ENCODE peak calls at places on chromosomes 5 and 9, in ten cellular contexts. One of them, this sample, is unnamed.

GRCh38 chr5:16809816-16810502 is 126.1 kb downstream of the MYO10 start:
- DNase-seq in AG04449: peak; percentile 82
- DNase-seq in iPS DF 6.9: no peak
- DNase-seq in heart right ventricle: peak; percentile 32
- DNase-seq in NT2/D1: no peak
- DNase-seq in neural progenitor cell: peak; percentile 43
- DNase-seq in astrocyte of the cerebellum: peak; percentile 87
- DNase-seq in mucosa of descending colon: peak; percentile 28
- DNase-seq in brain microvascular endothelial cell: peak; percentile 71
- DNase-seq in effector memory CD4-positive, alpha-beta T cell: no peak
- DNase-seq in this sample: no peak

GRCh38 chr9:86987900-86988299 is 40.6 kb upstream of the GAS1 start:
- DNase-seq in AG04449: no peak
- DNase-seq in iPS DF 6.9: no peak
- DNase-seq in heart right ventricle: no peak
- DNase-seq in NT2/D1: no peak
- DNase-seq in neural progenitor cell: no peak
- DNase-seq in astrocyte of the cerebellum: no peak
- DNase-seq in mucosa of descending colon: no peak
- DNase-seq in brain microvascular endothelial cell: no peak
- DNase-seq in effector memory CD4-positive, alpha-beta T cell: no peak
- DNase-seq in this sample: no peak

GRCh38 chr5:84218546-84218945 is 166.1 kb downstream of the EDIL3 start:
- DNase-seq in AG04449: no peak
- DNase-seq in iPS DF 6.9: no peak
- DNase-seq in heart right ventricle: peak; percentile 13
- DNase-seq in NT2/D1: no peak
- DNase-seq in neural progenitor cell: no peak
- DNase-seq in astrocyte of the cerebellum: no peak
- DNase-seq in mucosa of descending colon: no peak
- DNase-seq in brain microvascular endothelial cell: peak; percentile 11
- DNase-seq in effector memory CD4-positive, alpha-beta T cell: no peak
- DNase-seq in this sample: no peak

GRCh38 chr9:126965077-126965476 is 50.5 kb downstream of the RALGPS1 start:
- DNase-seq in AG04449: no peak
- DNase-seq in iPS DF 6.9: no peak
- DNase-seq in heart right ventricle: no peak
- DNase-seq in NT2/D1: no peak
- DNase-seq in neural progenitor cell: no peak
- DNase-seq in astrocyte of the cerebellum: no peak
- DNase-seq in mucosa of descending colon: no peak
- DNase-seq in brain microvascular endothelial cell: no peak
- DNase-seq in effector memory CD4-positive, alpha-beta T cell: no peak
- DNase-seq in this sample: no peak

GRCh38 chr9:114409103-114409780 is 21.5 kb upstream of the AKNA start:
- DNase-seq in AG04449: no peak
- DNase-seq in iPS DF 6.9: no peak
- DNase-seq in heart right ventricle: no peak
- DNase-seq in NT2/D1: no peak
- DNase-seq in neural progenitor cell: no peak
- DNase-seq in astrocyte of the cerebellum: no peak
- DNase-seq in mucosa of descending colon: no peak
- DNase-seq in brain microvascular endothelial cell: peak; percentile 53
- DNase-seq in effector memory CD4-positive, alpha-beta T cell: no peak
- DNase-seq in this sample: no peak

GRCh38 chr5:155211764-155212163 is 198.2 kb downstream of the KIF4B start:
- DNase-seq in AG04449: no peak
- DNase-seq in iPS DF 6.9: no peak
- DNase-seq in heart right ventricle: no peak
- DNase-seq in NT2/D1: no peak
- DNase-seq in neural progenitor cell: no peak
- DNase-seq in astrocyte of the cerebellum: no peak
- DNase-seq in mucosa of descending colon: no peak
- DNase-seq in brain microvascular endothelial cell: no peak
- DNase-seq in effector memory CD4-positive, alpha-beta T cell: no peak
- DNase-seq in this sample: no peak

GRCh38 chr9:121071356-121071755 is 3.4 kb upstream of the CNTRL start:
- DNase-seq in AG04449: no peak
- DNase-seq in iPS DF 6.9: no peak
- DNase-seq in heart right ventricle: no peak
- DNase-seq in NT2/D1: no peak
- DNase-seq in neural progenitor cell: no peak
- DNase-seq in astrocyte of the cerebellum: no peak
- DNase-seq in mucosa of descending colon: no peak
- DNase-seq in brain microvascular endothelial cell: no peak
- DNase-seq in effector memory CD4-positive, alpha-beta T cell: no peak
- DNase-seq in this sample: no peak

GRCh38 chr5:6454628-6455053 is 6.0 kb downstream of the UBE2QL1 start:
- DNase-seq in AG04449: no peak
- DNase-seq in iPS DF 6.9: no peak
- DNase-seq in heart right ventricle: no peak
- DNase-seq in NT2/D1: no peak
- DNase-seq in neural progenitor cell: no peak
- DNase-seq in astrocyte of the cerebellum: no peak
- DNase-seq in mucosa of descending colon: no peak
- DNase-seq in brain microvascular endothelial cell: no peak
- DNase-seq in effector memory CD4-positive, alpha-beta T cell: no peak
- DNase-seq in this sample: no peak

GRCh38 chr5:148973455-148973854 is 89.4 kb downstream of the SH3TC2 start:
- DNase-seq in AG04449: no peak
- DNase-seq in iPS DF 6.9: no peak
- DNase-seq in heart right ventricle: no peak
- DNase-seq in NT2/D1: no peak
- DNase-seq in neural progenitor cell: no peak
- DNase-seq in astrocyte of the cerebellum: no peak
- DNase-seq in mucosa of descending colon: no peak
- DNase-seq in brain microvascular endothelial cell: no peak
- DNase-seq in effector memory CD4-positive, alpha-beta T cell: no peak
- DNase-seq in this sample: no peak
- H3K4me3 ChIP-seq in AG04449: no peak overlapping the region
- H3K4me3 ChIP-seq in iPS DF 6.9: no peak overlapping the region
- H3K4me3 ChIP-seq in heart right ventricle: no peak overlapping the region
- H3K4me3 ChIP-seq in NT2/D1: no peak overlapping the region
- H3K4me3 ChIP-seq in neural progenitor cell: no peak overlapping the region
- H3K4me3 ChIP-seq in astrocyte of the cerebellum: no peak overlapping the region
- H3K4me3 ChIP-seq in mucosa of descending colon: no peak overlapping the region
- H3K4me3 ChIP-seq in brain microvascular endothelial cell: no peak overlapping the region
- H3K4me3 ChIP-seq in effector memory CD4-positive, alpha-beta T cell: no peak overlapping the region
- H3K4me3 ChIP-seq in this sample: no peak overlapping the region

DNA sequence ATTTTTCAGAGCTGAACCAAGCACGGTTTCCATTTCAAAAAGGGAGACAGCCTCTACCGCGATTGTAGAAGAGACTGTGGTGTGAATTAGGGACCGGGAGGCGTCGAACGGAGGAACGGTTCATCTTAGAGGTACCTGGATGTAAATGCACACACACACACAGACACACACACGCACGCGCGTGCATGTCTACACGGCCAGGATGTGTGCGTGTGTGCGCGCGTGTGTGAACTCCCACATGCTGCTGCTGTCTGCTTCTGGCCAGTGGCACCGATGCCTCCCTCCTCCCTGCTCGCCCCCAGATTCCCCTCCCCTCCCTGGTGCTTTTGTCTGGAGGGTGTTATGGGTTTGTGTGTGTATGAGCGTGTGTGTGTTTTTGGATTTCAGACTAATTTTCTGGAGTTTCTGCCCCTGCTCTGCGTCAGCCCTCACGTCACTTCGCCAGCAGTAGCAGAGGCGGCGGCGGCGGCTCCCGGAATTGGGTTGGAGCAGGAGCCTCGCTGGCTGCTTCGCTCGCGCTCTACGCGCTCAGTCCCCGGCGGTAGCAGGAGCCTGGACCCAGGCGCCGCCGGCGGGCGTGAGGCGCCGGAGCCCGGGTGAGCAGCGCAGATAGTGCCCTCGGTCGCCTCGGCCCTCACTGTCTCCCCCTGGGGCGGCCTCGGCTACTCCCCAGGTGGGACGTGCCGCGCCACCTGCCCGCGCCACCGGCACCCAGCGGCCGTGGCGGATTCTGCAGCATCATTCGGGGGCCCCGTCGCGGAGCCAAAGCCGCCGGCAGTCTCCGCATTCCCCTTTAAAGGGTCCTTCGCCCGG is at the start of gene NTRK2:
- DNase-seq in AG04449: no peak
- DNase-seq in iPS DF 6.9: no peak
- DNase-seq in heart right ventricle: peak; percentile 25
- DNase-seq in NT2/D1: no peak
- DNase-seq in neural progenitor cell: peak; percentile 69
- DNase-seq in astrocyte of the cerebellum: no peak
- DNase-seq in mucosa of descending colon: no peak
- DNase-seq in brain microvascular endothelial cell: peak; percentile 9
- DNase-seq in effector memory CD4-positive, alpha-beta T cell: no peak
- DNase-seq in this sample: no peak
- H3K4me3 ChIP-seq in AG04449: peak within 1 kb of the TSS; percentile 55
- H3K4me3 ChIP-seq in iPS DF 6.9: peak within 1 kb of the TSS; percentile 27
- H3K4me3 ChIP-seq in heart right ventricle: peak within 1 kb of the TSS; percentile 35
- H3K4me3 ChIP-seq in NT2/D1: peak within 1 kb of the TSS; percentile 48
- H3K4me3 ChIP-seq in neural progenitor cell: peak within 1 kb of the TSS; percentile 65
- H3K4me3 ChIP-seq in astrocyte of the cerebellum: peak within 1 kb of the TSS; percentile 42
- H3K4me3 ChIP-seq in mucosa of descending colon: no peak within 1 kb of the TSS
- H3K4me3 ChIP-seq in brain microvascular endothelial cell: peak within 1 kb of the TSS; percentile 51
- H3K4me3 ChIP-seq in effector memory CD4-positive, alpha-beta T cell: peak within 1 kb of the TSS; percentile 32
- H3K4me3 ChIP-seq in this sample: no peak within 1 kb of the TSS

DNA sequence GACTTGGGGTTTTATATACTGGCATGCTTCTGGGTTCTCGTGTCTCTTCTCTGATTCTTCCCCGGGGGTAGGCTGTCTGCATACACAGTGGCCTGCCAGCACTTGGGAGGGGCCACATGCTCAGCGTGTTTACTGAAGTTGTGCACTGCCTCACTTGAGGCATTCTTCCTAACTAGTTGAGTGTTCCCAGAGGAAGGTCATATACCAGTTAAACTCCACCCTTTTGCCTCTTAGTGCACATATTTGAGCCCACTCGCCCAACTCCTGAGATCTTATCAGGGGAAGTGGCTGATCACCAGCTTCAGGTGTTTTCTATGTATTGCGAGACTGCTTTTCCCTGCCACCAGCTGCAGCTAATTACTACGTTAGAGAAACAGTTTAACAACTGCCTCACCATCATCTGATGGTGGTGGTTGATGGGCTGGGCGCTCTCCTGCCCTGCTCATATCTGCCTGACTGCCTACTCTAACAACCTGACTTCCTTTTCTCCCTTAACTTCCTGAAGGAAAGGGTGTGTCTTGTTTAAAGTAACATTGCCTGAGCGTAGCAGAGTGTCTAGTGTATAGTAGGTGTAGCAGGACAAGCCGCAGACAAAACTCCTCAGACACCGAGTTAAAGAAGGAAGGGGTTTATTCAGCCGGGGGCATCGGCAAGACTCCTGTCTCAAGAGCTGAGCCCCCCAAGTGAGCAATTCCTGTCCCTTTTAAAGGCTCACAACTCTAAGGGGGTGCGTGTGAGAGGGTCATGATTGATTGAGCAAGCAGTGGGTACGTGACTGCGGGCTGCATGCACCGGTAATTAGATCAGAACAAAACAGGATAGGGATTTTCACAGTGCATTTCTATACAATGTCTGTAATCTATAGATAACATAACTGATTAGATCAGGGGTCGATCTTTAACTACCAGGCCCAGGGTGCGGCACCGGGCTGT is 60.1 kb upstream of the CLINT1 start:
- DNase-seq in AG04449: no peak
- DNase-seq in iPS DF 6.9: no peak
- DNase-seq in heart right ventricle: no peak
- DNase-seq in NT2/D1: no peak
- DNase-seq in neural progenitor cell: no peak
- DNase-seq in astrocyte of the cerebellum: no peak
- DNase-seq in mucosa of descending colon: peak; percentile 76
- DNase-seq in brain microvascular endothelial cell: no peak
- DNase-seq in effector memory CD4-positive, alpha-beta T cell: no peak
- DNase-seq in this sample: no peak
- H3K4me3 ChIP-seq in AG04449: no peak overlapping the region
- H3K4me3 ChIP-seq in iPS DF 6.9: no peak overlapping the region
- H3K4me3 ChIP-seq in heart right ventricle: no peak overlapping the region
- H3K4me3 ChIP-seq in NT2/D1: no peak overlapping the region
- H3K4me3 ChIP-seq in neural progenitor cell: no peak overlapping the region
- H3K4me3 ChIP-seq in astrocyte of the cerebellum: no peak overlapping the region
- H3K4me3 ChIP-seq in mucosa of descending colon: no peak overlapping the region
- H3K4me3 ChIP-seq in brain microvascular endothelial cell: no peak overlapping the region
- H3K4me3 ChIP-seq in effector memory CD4-positive, alpha-beta T cell: peak overlapping the region; percentile 19
- H3K4me3 ChIP-seq in this sample: no peak overlapping the region

GRCh38 chr5:141039517-141039916 is 11.7 kb upstream of the PCDHB1 start:
- DNase-seq in AG04449: no peak
- DNase-seq in iPS DF 6.9: no peak
- DNase-seq in heart right ventricle: no peak
- DNase-seq in NT2/D1: no peak
- DNase-seq in neural progenitor cell: no peak
- DNase-seq in astrocyte of the cerebellum: no peak
- DNase-seq in mucosa of descending colon: no peak
- DNase-seq in brain microvascular endothelial cell: no peak
- DNase-seq in effector memory CD4-positive, alpha-beta T cell: no peak
- DNase-seq in this sample: no peak

GRCh38 chr5:141040093-141040762 is 10.9 kb upstream of the PCDHB1 start:
- DNase-seq in AG04449: no peak
- DNase-seq in iPS DF 6.9: peak; percentile 60
- DNase-seq in heart right ventricle: peak; percentile 18
- DNase-seq in NT2/D1: peak; percentile 38
- DNase-seq in neural progenitor cell: peak; percentile 83
- DNase-seq in astrocyte of the cerebellum: no peak
- DNase-seq in mucosa of descending colon: no peak
- DNase-seq in brain microvascular endothelial cell: no peak
- DNase-seq in effector memory CD4-positive, alpha-beta T cell: no peak
- DNase-seq in this sample: no peak

GRCh38 chr5:141041427-141041785 is 9.8 kb upstream of the PCDHB1 start:
- DNase-seq in AG04449: no peak
- DNase-seq in iPS DF 6.9: no peak
- DNase-seq in heart right ventricle: no peak
- DNase-seq in NT2/D1: no peak
- DNase-seq in neural progenitor cell: no peak
- DNase-seq in astrocyte of the cerebellum: no peak
- DNase-seq in mucosa of descending colon: no peak
- DNase-seq in brain microvascular endothelial cell: no peak
- DNase-seq in effector memory CD4-positive, alpha-beta T cell: no peak
- DNase-seq in this sample: no peak

GRCh38 chr5:141039061-141039460 is 12.1 kb upstream of the PCDHB1 start:
- DNase-seq in AG04449: no peak
- DNase-seq in iPS DF 6.9: no peak
- DNase-seq in heart right ventricle: no peak
- DNase-seq in NT2/D1: no peak
- DNase-seq in neural progenitor cell: no peak
- DNase-seq in astrocyte of the cerebellum: no peak
- DNase-seq in mucosa of descending colon: no peak
- DNase-seq in brain microvascular endothelial cell: no peak
- DNase-seq in effector memory CD4-positive, alpha-beta T cell: no peak
- DNase-seq in this sample: no peak

DNA sequence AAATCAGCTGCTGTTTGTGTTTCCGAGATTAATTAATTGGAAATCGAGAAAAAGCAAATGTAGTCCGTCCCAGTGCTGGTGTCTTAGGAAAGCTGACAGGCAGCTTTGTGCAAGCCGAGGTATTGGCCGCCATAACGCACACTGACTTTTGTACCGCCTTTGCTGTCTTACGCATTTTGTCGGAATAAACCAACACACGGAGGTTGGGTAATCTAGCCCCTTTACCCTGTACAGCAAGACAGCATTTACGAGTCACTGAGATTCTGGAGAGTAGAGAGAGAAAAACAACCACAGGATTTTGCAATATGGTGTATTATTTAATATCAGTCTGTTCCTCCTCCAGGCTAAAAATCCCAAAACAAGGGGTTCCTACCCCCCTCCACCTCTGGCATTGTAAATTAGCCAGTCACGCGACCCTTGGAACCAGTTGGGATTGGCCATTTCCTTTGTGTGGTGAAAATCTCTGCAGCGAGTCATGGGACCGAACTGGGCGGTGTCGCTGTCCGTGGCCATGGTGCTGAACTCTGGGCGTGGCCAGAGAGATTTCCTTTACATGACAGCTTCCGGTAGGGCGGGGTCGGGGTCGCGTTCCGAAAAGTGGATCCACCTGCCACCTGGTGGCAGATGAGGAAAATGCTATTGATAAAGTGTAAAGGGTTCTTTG is 10.3 kb upstream of the PCDHB1 start:
- DNase-seq in AG04449: no peak
- DNase-seq in iPS DF 6.9: peak; percentile 99
- DNase-seq in heart right ventricle: peak; percentile 85
- DNase-seq in NT2/D1: peak; percentile 95
- DNase-seq in neural progenitor cell: peak; percentile 98
- DNase-seq in astrocyte of the cerebellum: peak; percentile 11
- DNase-seq in mucosa of descending colon: peak; percentile 81
- DNase-seq in brain microvascular endothelial cell: peak; percentile 60
- DNase-seq in effector memory CD4-positive, alpha-beta T cell: no peak
- DNase-seq in this sample: peak; percentile 96
- H3K4me3 ChIP-seq in AG04449: no peak overlapping the region
- H3K4me3 ChIP-seq in iPS DF 6.9: peak overlapping the region; percentile 70
- H3K4me3 ChIP-seq in heart right ventricle: peak overlapping the region; percentile 27
- H3K4me3 ChIP-seq in NT2/D1: peak overlapping the region; percentile 64
- H3K4me3 ChIP-seq in neural progenitor cell: peak overlapping the region; percentile 74
- H3K4me3 ChIP-seq in astrocyte of the cerebellum: no peak overlapping the region
- H3K4me3 ChIP-seq in mucosa of descending colon: no peak overlapping the region
- H3K4me3 ChIP-seq in brain microvascular endothelial cell: no peak overlapping the region
- H3K4me3 ChIP-seq in effector memory CD4-positive, alpha-beta T cell: no peak overlapping the region
- H3K4me3 ChIP-seq in this sample: no peak overlapping the region